ENCODE peak calls at places on chromosomes 11 and 22, in nine cellular contexts. R, O, Z, H, U, L, A, J and G are unnamed samples. For H3K27me3 and H3K4me1, the result is how much of the 10 kb centered on the place peaks cover.

GRCh38 chr22:27782065-27782464 is 19.5 kb downstream of the MN1 start:
- DNase-seq in J (no peak), R (no peak), Z (no peak), O (peak), U (no peak), H (no peak), A (peak), L (no peak), G (no peak)

GRCh38 chr11:35348898-35349687 is 70.3 kb downstream of the SLC1A2 start:
- DNase-seq in R (no peak), L (no peak), A (no peak), O (no peak), J (no peak), Z (no peak), U (no peak), H (no peak), G (no peak)

GRCh38 chr11:118152552-118153471 is at the start of gene SCN4B:
- DNase-seq in A (peak), H (peak), L (peak), J (no peak), Z (peak), O (peak), U (peak), R (peak), G (no peak)

GRCh38 chr11:76796511-76797203 is 13.5 kb downstream of the TSKU start:
- DNase-seq in R (no peak), L (peak), O (no peak), U (no peak), Z (no peak), J (no peak), A (no peak), H (no peak), G (no peak)

GRCh38 chr11:122202161-122202950 is 86.3 kb upstream of the BLID start:
- DNase-seq in H (no peak), O (peak), J (no peak), Z (no peak), U (no peak), R (peak), A (peak), L (no peak), G (no peak)

GRCh38 chr11:18844753-18845367 is 53.3 kb upstream of the PTPN5 start:
- DNase-seq in R (peak), U (no peak), O (no peak), Z (no peak), H (peak), J (no peak), A (no peak), L (no peak), G (no peak)

GRCh38 chr11:28457481-28458145 is 349.4 kb downstream of the METTL15 start:
- DNase-seq in R (no peak), L (no peak), Z (no peak), U (no peak), A (no peak), O (no peak), J (no peak), H (no peak), G (no peak)

GRCh38 chr11:16610738-16611388 is 127.6 kb upstream of the C11orf58 start:
- DNase-seq in H (no peak), A (no peak), Z (no peak), R (no peak), U (no peak), L (peak), O (peak), J (no peak), G (peak)

GRCh38 chr22:28978863-28979799 is 82.5 kb downstream of the C22orf31 start:
- DNase-seq in H (no peak), L (no peak), Z (no peak), J (no peak), U (no peak), O (no peak), R (no peak), A (no peak), G (no peak)

GRCh38 chr11:1307998-1308744 is 1.3 kb downstream of the TOLLIP start:
- DNase-seq in U (no peak), O (no peak), R (peak), J (no peak), L (no peak), A (peak), Z (no peak), H (peak), G (no peak)
- H3K27me3 ChIP-seq in U (under half), O (under half), R (under half), J (under half), L (under half), A (under half), Z (under half), H (under half), G (under half)

DNA sequence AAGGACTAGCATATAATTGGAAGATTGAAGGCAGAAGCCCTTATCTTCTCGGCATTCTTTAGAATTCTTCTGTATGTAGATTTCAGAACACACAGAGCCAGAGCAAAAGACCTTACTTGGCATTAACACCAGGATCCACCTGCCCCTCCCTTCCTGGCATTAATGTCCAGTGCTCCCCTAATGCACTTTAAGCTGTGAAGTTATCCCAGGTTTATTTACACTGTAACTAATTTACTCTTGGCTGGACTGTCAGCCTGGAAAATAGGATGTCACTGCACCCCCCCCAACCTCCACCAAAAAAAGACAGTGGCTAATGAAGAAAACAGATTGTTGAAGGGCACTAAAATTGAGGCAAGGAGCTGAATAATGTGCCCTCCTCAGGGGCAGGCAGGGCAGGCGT is 30.1 kb downstream of the TIMP3 start:
- DNase-seq in H (no peak), Z (no peak), J (no peak), A (no peak), U (no peak), L (no peak), R (no peak), O (no peak), G (no peak)
- H3K4me1 ChIP-seq in H (under half), Z (half or more), J (under half), A (half or more), U (half or more), L (under half), R (under half), O (under half), G (under half)

GRCh38 chr22:47601666-47602065 is 839.2 kb downstream of the TBC1D22A start:
- DNase-seq in Z (no peak), R (peak), O (no peak), L (no peak), A (no peak), U (no peak), J (no peak), H (no peak), G (no peak)

GRCh38 chr22:47599753-47600152 is 837.3 kb downstream of the TBC1D22A start:
- DNase-seq in U (no peak), Z (peak), R (peak), J (no peak), L (no peak), H (no peak), A (no peak), O (no peak), G (no peak)

GRCh38 chr22:47602732-47603131 is 840.3 kb downstream of the TBC1D22A start:
- DNase-seq in L (no peak), A (no peak), R (peak), Z (no peak), J (no peak), H (no peak), U (no peak), O (no peak), G (no peak)

GRCh38 chr22:47600281-47600680 is 837.8 kb downstream of the TBC1D22A start:
- DNase-seq in O (no peak), H (no peak), A (no peak), R (no peak), U (no peak), L (no peak), J (no peak), Z (peak), G (no peak)

GRCh38 chr22:47600791-47601400 is 838.4 kb downstream of the TBC1D22A start:
- DNase-seq in H (no peak), J (no peak), R (no peak), A (no peak), O (no peak), L (no peak), Z (peak), U (no peak), G (no peak)
- H3K27me3 ChIP-seq in H (under half), J (under half), R (under half), A (under half), O (under half), L (under half), Z (under half), U (under half), G (under half)

GRCh38 chr11:73333173-73333572 is 25.1 kb downstream of the ARHGEF17 start:
- DNase-seq in Z (no peak), R (no peak), L (no peak), J (no peak), U (no peak), A (no peak), H (no peak), O (no peak), G (no peak)

GRCh38 chr11:73334244-73335203 is 26.4 kb downstream of the ARHGEF17 start:
- DNase-seq in J (no peak), H (peak), L (no peak), Z (no peak), R (peak), U (peak), O (peak), A (peak), G (peak)

GRCh38 chr11:73338279-73338678 is 30.2 kb downstream of the ARHGEF17 start:
- DNase-seq in J (no peak), Z (no peak), A (no peak), U (no peak), L (no peak), H (no peak), R (no peak), O (no peak), G (no peak)

GRCh38 chr11:73333626-73334199 is 25.6 kb downstream of the ARHGEF17 start:
- DNase-seq in L (no peak), U (no peak), O (no peak), R (no peak), A (no peak), H (no peak), Z (no peak), J (no peak), G (no peak)

DNA sequence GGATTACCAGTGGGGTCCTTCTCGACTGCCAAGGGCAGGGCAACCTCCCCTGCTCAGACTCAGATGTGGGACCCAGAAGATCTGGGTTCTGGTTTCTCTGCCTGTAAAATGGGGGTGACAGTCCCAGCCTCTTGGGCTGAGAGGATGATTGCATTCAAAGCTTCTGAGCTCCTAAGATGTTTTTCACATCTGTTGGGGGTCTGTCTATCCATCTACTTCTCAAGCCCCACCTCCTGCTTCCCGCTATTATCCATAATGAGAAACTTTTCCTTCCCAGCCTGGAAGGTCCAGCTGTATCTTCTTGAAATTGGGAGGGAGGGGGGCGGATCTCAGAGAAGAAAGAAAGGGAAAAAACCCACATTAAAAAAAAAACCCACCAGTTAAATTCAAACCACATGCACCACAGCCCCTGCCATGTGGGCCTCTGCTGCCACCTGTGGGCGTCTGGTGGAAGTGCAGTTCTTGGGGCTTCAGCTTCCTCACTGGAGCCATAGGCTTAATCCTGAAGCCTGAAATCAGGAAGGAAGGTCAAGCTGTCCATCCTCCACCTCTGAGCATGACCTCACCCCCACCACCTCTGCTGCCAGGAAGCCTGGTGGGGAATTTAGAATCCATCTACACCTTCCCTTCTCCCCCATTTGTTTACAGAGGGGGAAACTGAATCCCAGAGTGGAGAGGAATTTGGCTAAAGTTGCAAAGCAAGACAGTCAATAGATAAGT is 27.3 kb downstream of the ARHGEF17 start:
- DNase-seq in U (peak), L (peak), J (peak), H (peak), R (peak), O (peak), Z (peak), A (peak), G (no peak)
- H3K4me1 ChIP-seq in U (under half), L (under half), J (under half), H (under half), R (under half), O (under half), Z (under half), A (half or more), G (under half)

GRCh38 chr11:1339066-1339675 is 29.7 kb upstream of the TOLLIP start:
- DNase-seq in Z (no peak), R (no peak), H (no peak), L (no peak), U (no peak), J (no peak), A (no peak), O (no peak), G (no peak)

GRCh38 chr11:1341928-1342524 is 32.6 kb upstream of the TOLLIP start:
- DNase-seq in O (no peak), Z (peak), H (no peak), L (no peak), A (no peak), U (no peak), J (no peak), R (no peak), G (no peak)

GRCh38 chr11:1338201-1339065 is 29.0 kb upstream of the TOLLIP start:
- DNase-seq in A (no peak), Z (no peak), U (no peak), H (no peak), O (no peak), L (no peak), J (no peak), R (peak), G (no peak)

GRCh38 chr11:1337647-1338007 is 28.2 kb upstream of the TOLLIP start:
- DNase-seq in A (no peak), J (no peak), H (no peak), U (no peak), O (no peak), Z (no peak), L (no peak), R (peak), G (no peak)

GRCh38 chr11:1340111-1340510 is 30.7 kb upstream of the TOLLIP start:
- DNase-seq in O (no peak), A (no peak), L (no peak), R (no peak), Z (no peak), U (no peak), H (no peak), J (no peak), G (no peak)
- H3K27me3 ChIP-seq in O (under half), A (under half), L (under half), R (under half), Z (under half), U (under half), H (under half), J (under half), G (under half)

GRCh38 chr11:61356701-61357100 is 5.0 kb downstream of the CYB561A3 start:
- DNase-seq in U (no peak), O (no peak), L (no peak), R (no peak), J (no peak), A (no peak), Z (no peak), H (no peak), G (no peak)

GRCh38 chr11:61353109-61354067 is 8.3 kb downstream of the CYB561A3 start:
- DNase-seq in Z (no peak), U (no peak), L (peak), A (no peak), H (no peak), O (peak), J (no peak), R (no peak), G (no peak)

GRCh38 chr11:61352038-61352437 is 9.6 kb downstream of the CYB561A3 start:
- DNase-seq in H (no peak), J (no peak), U (no peak), Z (no peak), O (no peak), R (no peak), A (no peak), L (no peak), G (no peak)

GRCh38 chr11:61357233-61357893 is 4.3 kb downstream of the CYB561A3 start:
- DNase-seq in Z (no peak), R (no peak), U (no peak), A (no peak), J (no peak), H (no peak), O (no peak), L (no peak), G (no peak)

GRCh38 chr11:61354208-61354607 is 7.5 kb downstream of the CYB561A3 start:
- DNase-seq in O (no peak), L (no peak), A (no peak), Z (no peak), R (no peak), H (no peak), J (no peak), U (no peak), G (no peak)
- H3K4me1 ChIP-seq in O (under half), L (under half), A (under half), Z (under half), R (under half), H (under half), J (under half), U (under half), G (under half)

GRCh38 chr11:72678524-72678923 is 4.3 kb upstream of the PDE2A start:
- DNase-seq in R (no peak), L (no peak), O (no peak), U (no peak), Z (no peak), A (no peak), J (no peak), H (no peak), G (no peak)

GRCh38 chr11:72682238-72682872 is 8.1 kb upstream of the PDE2A start:
- DNase-seq in R (no peak), L (no peak), J (no peak), U (no peak), O (no peak), Z (no peak), A (no peak), H (no peak), G (no peak)

GRCh38 chr11:72681226-72682153 is 7.3 kb upstream of the PDE2A start:
- DNase-seq in U (no peak), H (no peak), A (no peak), R (no peak), J (no peak), Z (no peak), O (no peak), L (no peak), G (no peak)

GRCh38 chr11:72679869-72680268 is 5.6 kb upstream of the PDE2A start:
- DNase-seq in U (no peak), A (no peak), L (no peak), R (no peak), H (no peak), Z (no peak), J (no peak), O (no peak), G (no peak)

DNA sequence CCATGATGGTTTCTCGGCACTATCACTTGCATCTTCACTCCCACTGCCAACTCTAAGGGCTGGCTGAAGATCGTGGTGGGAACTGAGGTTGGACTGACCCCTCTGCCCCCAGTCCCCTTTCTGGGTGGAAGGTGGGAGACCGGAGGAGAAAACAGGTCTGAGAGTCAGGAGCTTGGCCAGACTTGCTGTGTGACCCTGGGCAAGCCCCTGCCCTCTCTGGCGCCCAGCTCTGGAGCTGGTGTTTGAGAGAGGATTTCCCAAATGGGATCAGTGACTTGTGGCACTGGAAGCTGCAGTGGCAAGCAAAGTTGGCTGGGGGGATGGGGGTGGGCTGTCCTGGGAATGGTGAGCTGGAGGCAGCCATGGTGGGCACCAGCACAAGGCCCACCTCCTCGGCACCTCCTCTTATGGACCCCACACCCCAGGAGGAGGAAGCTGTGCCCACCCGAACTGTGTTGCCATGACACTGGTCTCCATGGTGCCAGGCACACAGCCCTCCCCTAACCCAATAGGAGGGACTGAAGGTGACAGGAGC is 6.5 kb upstream of the PDE2A start:
- DNase-seq in U (no peak), H (no peak), A (no peak), O (no peak), L (no peak), R (no peak), J (no peak), Z (no peak), G (no peak)
- H3K27me3 ChIP-seq in U (under half), H (under half), A (under half), O (under half), L (under half), R (under half), J (under half), Z (under half), G (under half)

GRCh38 chr11:116928102-116928777 is 90.8 kb upstream of the APOA1 start:
- DNase-seq in U (no peak), Z (no peak), J (peak), R (no peak), A (no peak), L (no peak), H (no peak), O (no peak), G (no peak)
- H3K4me1 ChIP-seq in U (half or more), Z (under half), J (half or more), R (under half), A (half or more), L (under half), H (under half), O (under half), G (under half)

GRCh38 chr11:125408281-125408680 is 87.8 kb downstream of the FEZ1 start:
- DNase-seq in U (no peak), O (peak), R (no peak), H (no peak), J (no peak), L (no peak), A (peak), Z (no peak), G (no peak)
- H3K27me3 ChIP-seq in U (under half), O (under half), R (under half), H (under half), J (under half), L (under half), A (under half), Z (under half), G (under half)